ENCODE peak calls at places on chromosomes 16 and 17, in nine cellular contexts. One of them, this sample, is unnamed.
A peak's percentile ranks its signal among the peaks of the same experiment; 100 is the strongest.

GRCh38 chr17:57604771-57605733 is 140.0 kb downstream of the CCDC182 start:
- DNase-seq in mesenteric fat pad: no peak
- DNase-seq in T-helper 1 cell: no peak
- DNase-seq in EL: no peak
- DNase-seq in vagina: no peak
- DNase-seq in stomach: peak; percentile 70
- DNase-seq in HT-29: no peak
- DNase-seq in 8988T: no peak
- DNase-seq in RWPE1: no peak
- DNase-seq in this sample: peak; percentile 75

GRCh38 chr16:56625140-56625942 is at the start of gene MT1E:
- DNase-seq in stomach: peak; percentile 93
- DNase-seq in HT-29: peak; percentile 92
- DNase-seq in T-helper 1 cell: no peak
- DNase-seq in mesenteric fat pad: no peak
- DNase-seq in vagina: no peak
- DNase-seq in RWPE1: peak; percentile 71
- DNase-seq in 8988T: peak; percentile 82
- DNase-seq in EL: peak; percentile 85
- DNase-seq in this sample: peak; percentile 42

GRCh38 chr16:80924372-80924978 is 82.2 kb downstream of the CMC2 start:
- DNase-seq in RWPE1: no peak
- DNase-seq in HT-29: peak; percentile 70
- DNase-seq in stomach: peak; percentile 80
- DNase-seq in 8988T: peak; percentile 73
- DNase-seq in T-helper 1 cell: no peak
- DNase-seq in EL: peak; percentile 67
- DNase-seq in vagina: no peak
- DNase-seq in mesenteric fat pad: peak; percentile 86
- DNase-seq in this sample: no peak

GRCh38 chr16:46826618-46827017 is 4.4 kb downstream of the C16orf87 start:
- DNase-seq in RWPE1: no peak
- DNase-seq in vagina: no peak
- DNase-seq in stomach: no peak
- DNase-seq in 8988T: no peak
- DNase-seq in EL: peak; percentile 15
- DNase-seq in T-helper 1 cell: no peak
- DNase-seq in mesenteric fat pad: no peak
- DNase-seq in HT-29: no peak
- DNase-seq in this sample: no peak

GRCh38 chr17:74305865-74306654 is 20.0 kb upstream of the KIF19 start:
- DNase-seq in RWPE1: no peak
- DNase-seq in mesenteric fat pad: no peak
- DNase-seq in 8988T: no peak
- DNase-seq in T-helper 1 cell: no peak
- DNase-seq in HT-29: peak; percentile 21
- DNase-seq in EL: no peak
- DNase-seq in stomach: no peak
- DNase-seq in vagina: no peak
- DNase-seq in this sample: no peak

GRCh38 chr17:3986270-3986938 is 22.2 kb upstream of the ATP2A3 start:
- DNase-seq in RWPE1: peak; percentile 36
- DNase-seq in 8988T: no peak
- DNase-seq in T-helper 1 cell: no peak
- DNase-seq in EL: no peak
- DNase-seq in stomach: peak; percentile 39
- DNase-seq in mesenteric fat pad: no peak
- DNase-seq in HT-29: no peak
- DNase-seq in vagina: no peak
- DNase-seq in this sample: no peak

GRCh38 chr17:74356640-74357465 is 4.8 kb downstream of the BTBD17 start:
- DNase-seq in stomach: no peak
- DNase-seq in T-helper 1 cell: no peak
- DNase-seq in RWPE1: no peak
- DNase-seq in mesenteric fat pad: no peak
- DNase-seq in EL: no peak
- DNase-seq in 8988T: no peak
- DNase-seq in HT-29: no peak
- DNase-seq in vagina: no peak
- DNase-seq in this sample: no peak

GRCh38 chr16:54856871-54857270 is 73.8 kb upstream of the IRX5 start:
- DNase-seq in T-helper 1 cell: no peak
- DNase-seq in vagina: no peak
- DNase-seq in stomach: no peak
- DNase-seq in RWPE1: no peak
- DNase-seq in EL: no peak
- DNase-seq in HT-29: no peak
- DNase-seq in mesenteric fat pad: no peak
- DNase-seq in 8988T: no peak
- DNase-seq in this sample: no peak

GRCh38 chr17:41754066-41754465 is 19.6 kb upstream of the HAP1 start:
- DNase-seq in EL: no peak
- DNase-seq in 8988T: no peak
- DNase-seq in vagina: no peak
- DNase-seq in HT-29: no peak
- DNase-seq in mesenteric fat pad: no peak
- DNase-seq in RWPE1: no peak
- DNase-seq in stomach: no peak
- DNase-seq in T-helper 1 cell: no peak
- DNase-seq in this sample: no peak